ENCODE peak calls at places on chromosomes 6 and 20, in five cellular contexts. L is BJ, D is AG09309, O is neural progenitor cell, T is heart right ventricle. I is an unnamed sample.

GRCh38 chr6:155014715-155015300 is 19.7 kb downstream of the TIAM2 start:
- DNase-seq in O (no peak), D (no peak), T (no peak), L (no peak), I (no peak)

GRCh38 chr6:1862411-1862810 is 252.7 kb downstream of the FOXC1 start:
- DNase-seq in O (no peak), D (no peak), T (no peak), L (no peak), I (no peak)

GRCh38 chr20:22248052-22248667 is 336.2 kb downstream of the FOXA2 start:
- DNase-seq in L (no peak), O (peak; percentile 65), D (no peak), T (no peak), I (no peak)

GRCh38 chr6:15893556-15894253 is 230.9 kb upstream of the DTNBP1 start:
- DNase-seq in D (no peak), T (no peak), O (peak; percentile 38), L (no peak), I (no peak)

GRCh38 chr20:63253438-63254236 is 626 bp downstream of the NKAIN4 start:
- DNase-seq in O (peak; percentile 91), D (no peak), L (no peak), T (no peak), I (no peak)

GRCh38 chr6:81752969-81753708 is 658 bp upstream of the TENT5A start:
- DNase-seq in L (peak; percentile 50), O (peak; percentile 85), T (peak; percentile 93), D (peak; percentile 77), I (peak; percentile 78)

GRCh38 chr20:49765846-49766541 is 46.6 kb upstream of the SLC9A8 start:
- DNase-seq in L (no peak), O (no peak), D (no peak), T (no peak), I (no peak)

GRCh38 chr6:20350215-20350614 is 51.5 kb upstream of the E2F3 start:
- DNase-seq in L (no peak), O (peak; percentile 10), D (no peak), T (no peak), I (peak; percentile 7)

GRCh38 chr20:43983359-43983758 is 68.7 kb downstream of the TOX2 start:
- DNase-seq in O (no peak), T (no peak), L (no peak), D (no peak), I (no peak)

GRCh38 chr20:1718604-1719384 is 61.2 kb upstream of the SIRPG start:
- DNase-seq in O (no peak), D (peak; percentile 89), T (no peak), L (peak; percentile 92), I (peak; percentile 39)

GRCh38 chr6:125273251-125273650 is 28.5 kb downstream of the HDDC2 start:
- DNase-seq in T (no peak), D (no peak), L (no peak), O (no peak), I (no peak)

GRCh38 chr6:19719691-19720127 is 117.5 kb upstream of the ID4 start:
- DNase-seq in D (no peak), L (no peak), T (no peak), O (peak; percentile 87), I (no peak)

GRCh38 chr6:47034919-47035318 is 7.2 kb downstream of the ADGRF1 start:
- DNase-seq in T (peak; percentile 42), O (peak; percentile 8), D (peak; percentile 99), L (peak; percentile 85), I (peak; percentile 92)

GRCh38 chr20:39623584-39624234 is 661.6 kb downstream of the DHX35 start:
- DNase-seq in O (no peak), T (no peak), D (no peak), L (no peak), I (peak; percentile 7)

GRCh38 chr6:166097914-166098522 is 69.6 kb downstream of the TBXT start:
- DNase-seq in L (no peak), O (peak; percentile 81), D (no peak), T (peak; percentile 69), I (peak; percentile 43)

GRCh38 chr6:21349834-21350233 is 243.7 kb upstream of the SOX4 start:
- DNase-seq in D (no peak), L (no peak), O (no peak), T (no peak), I (no peak)

GRCh38 chr20:40457404-40457803 is 231.6 kb downstream of the MAFB start:
- DNase-seq in L (no peak), T (no peak), O (peak; percentile 49), D (no peak), I (no peak)

GRCh38 chr20:13995841-13996240 is 525 bp downstream of the MACROD2 start:
- DNase-seq in L (no peak), T (peak; percentile 3), D (no peak), O (peak; percentile 74), I (no peak)

GRCh38 chr6:7916959-7917358 is 6.4 kb upstream of the TXNDC5 start:
- DNase-seq in O (no peak), T (no peak), L (no peak), D (no peak), I (no peak)
- H3K4me3 ChIP-seq in O (no peak overlapping the region), T (no peak overlapping the region), L (no peak overlapping the region), D (no peak overlapping the region), I (no peak overlapping the region)

GRCh38 chr20:36550797-36551299 is 9.5 kb downstream of the MYL9 start:
- DNase-seq in D (no peak), T (no peak), O (no peak), L (no peak), I (no peak)
- H3K4me3 ChIP-seq in D (no peak overlapping the region), T (no peak overlapping the region), O (no peak overlapping the region), L (no peak overlapping the region), I (no peak overlapping the region)

GRCh38 chr6:151241853-151242252 is 2.1 kb downstream of the AKAP12 start:
- DNase-seq in L (no peak), O (no peak), T (no peak), D (no peak), I (no peak)
- H3K4me3 ChIP-seq in L (peak overlapping the region; percentile 88), O (peak overlapping the region; percentile 96), T (peak overlapping the region; percentile 81), D (no peak overlapping the region), I (peak overlapping the region; percentile 80)

DNA sequence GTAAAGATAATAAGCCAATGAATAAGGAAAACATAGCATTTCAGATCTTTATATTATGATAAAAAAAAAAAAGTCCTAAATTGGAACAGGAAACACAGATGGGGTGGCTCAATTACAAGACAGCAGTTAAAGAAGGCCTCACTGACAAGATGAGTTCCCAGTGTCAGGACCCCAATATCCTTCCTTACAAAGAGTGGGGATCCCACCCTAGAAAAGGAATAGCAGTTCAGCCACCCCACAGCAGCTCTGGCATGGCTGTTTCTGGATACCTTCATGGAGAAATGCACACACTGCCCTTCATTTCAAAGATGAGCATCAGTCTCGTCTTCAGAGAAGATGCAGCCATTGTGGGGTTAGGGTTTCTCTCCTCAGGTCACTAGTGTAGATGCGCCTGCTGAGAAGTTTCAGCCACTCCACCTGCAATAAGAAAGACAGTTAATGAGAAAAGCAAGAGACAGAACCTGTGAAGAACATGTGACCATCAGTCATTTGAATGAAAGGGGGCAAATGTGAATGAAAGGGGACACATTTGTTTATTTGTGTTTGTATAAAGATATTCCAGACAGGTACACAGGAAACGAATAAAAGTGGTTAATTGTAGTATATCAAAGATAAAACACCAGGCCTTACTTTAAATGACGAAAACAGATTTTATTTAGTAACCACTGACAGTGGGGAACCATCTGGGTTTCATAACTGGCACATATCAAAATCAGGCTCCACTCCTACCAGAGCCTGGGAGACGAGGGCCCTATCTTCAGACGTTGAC is 121.3 kb upstream of the PRSS16 start:
- DNase-seq in L (no peak), T (no peak), O (no peak), D (no peak), I (no peak)
- H3K4me3 ChIP-seq in L (no peak overlapping the region), T (no peak overlapping the region), O (no peak overlapping the region), D (no peak overlapping the region), I (no peak overlapping the region)

DNA sequence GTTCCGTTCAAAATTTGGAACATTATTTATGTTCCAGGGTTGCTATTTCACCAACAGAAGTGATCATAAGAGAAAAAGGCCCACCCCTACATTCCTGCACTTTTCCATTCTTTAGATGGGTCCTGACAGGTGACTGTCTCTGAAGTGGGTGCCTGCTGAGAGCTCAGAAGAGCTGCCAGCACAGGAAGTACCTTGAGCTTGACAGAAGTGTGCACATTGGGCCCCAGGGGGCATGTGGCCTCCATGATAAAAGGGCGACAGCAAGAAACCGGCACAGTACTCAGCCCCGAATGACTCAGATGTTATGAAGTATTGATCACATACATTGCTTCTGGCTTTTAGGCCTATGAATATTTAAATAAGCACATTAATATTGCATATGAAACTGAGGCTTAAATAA is 150.4 kb downstream of the PCSK2 start:
- DNase-seq in D (no peak), O (no peak), L (no peak), T (no peak), I (no peak)
- H3K4me3 ChIP-seq in D (no peak overlapping the region), O (no peak overlapping the region), L (no peak overlapping the region), T (no peak overlapping the region), I (no peak overlapping the region)

DNA sequence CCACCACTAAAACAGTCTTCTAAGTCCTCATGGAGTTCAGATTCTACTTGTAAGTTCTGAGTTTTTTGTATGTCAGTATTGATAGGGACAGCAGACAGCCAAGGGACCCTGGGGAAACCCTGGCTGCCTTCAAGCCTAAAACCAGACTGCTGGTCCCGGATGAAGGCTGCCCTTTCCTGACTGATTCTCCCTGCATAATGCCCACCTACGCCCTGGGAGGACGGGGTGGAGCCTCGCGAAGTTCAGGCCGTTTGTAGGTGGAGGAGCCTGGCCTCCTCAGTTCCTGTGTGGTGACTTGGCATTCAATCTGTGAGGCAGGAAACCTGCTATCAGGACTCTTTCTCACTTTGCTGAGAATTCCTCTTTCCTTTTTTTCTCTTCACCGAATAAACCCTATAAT is 120.3 kb upstream of the LGSN start:
- DNase-seq in D (no peak), T (no peak), O (no peak), L (no peak), I (no peak)
- H3K4me3 ChIP-seq in D (no peak overlapping the region), T (no peak overlapping the region), O (no peak overlapping the region), L (no peak overlapping the region), I (no peak overlapping the region)

GRCh38 chr6:137869781-137870180 is 2.7 kb downstream of the TNFAIP3 start:
- DNase-seq in D (no peak), O (no peak), L (no peak), T (no peak), I (no peak)
- H3K4me3 ChIP-seq in D (peak overlapping the region; percentile 91), O (no peak overlapping the region), L (no peak overlapping the region), T (no peak overlapping the region), I (peak overlapping the region; percentile 97)

GRCh38 chr6:75751443-75751842 is 2.4 kb downstream of the MYO6 start:
- DNase-seq in D (no peak), O (no peak), T (no peak), L (no peak), I (no peak)
- H3K4me3 ChIP-seq in D (no peak overlapping the region), O (no peak overlapping the region), T (no peak overlapping the region), L (no peak overlapping the region), I (no peak overlapping the region)

GRCh38 chr6:44202972-44203750 is 13.6 kb upstream of the MYMX start:
- DNase-seq in D (no peak), T (no peak), O (no peak), L (no peak), I (no peak)
- H3K4me3 ChIP-seq in D (no peak overlapping the region), T (no peak overlapping the region), O (no peak overlapping the region), L (no peak overlapping the region), I (no peak overlapping the region)